ENCODE peak calls at places on chromosomes 7 and 10, in six cellular contexts. Q, B, P, K, R and G are unnamed samples.

GRCh38 chr7:43307522-43307921 is 195.1 kb downstream of the HECW1 start:
- DNase-seq in P (no peak), K (no peak), Q (no peak), R (no peak), B (no peak), G (no peak)

GRCh38 chr7:5408777-5409176 is 14.9 kb downstream of the TNRC18 start:
- DNase-seq in R (peak), Q (no peak), P (no peak), K (no peak), B (peak), G (no peak)

GRCh38 chr7:30411173-30411572 is 67.4 kb downstream of the NOD1 start:
- DNase-seq in R (no peak), P (no peak), K (no peak), B (no peak), Q (no peak), G (no peak)

GRCh38 chr7:159144756-159145543 is at the start of gene VIPR2:
- DNase-seq in R (no peak), B (no peak), P (no peak), K (peak), Q (no peak), G (no peak)

GRCh38 chr10:62589689-62590088 is 214.8 kb upstream of the ADO start:
- DNase-seq in P (no peak), B (peak), K (peak), Q (no peak), R (peak), G (no peak)

GRCh38 chr10:110664483-110665420 is 20.6 kb downstream of the RBM20 start:
- DNase-seq in R (peak), K (peak), P (no peak), B (peak), Q (no peak), G (no peak)

GRCh38 chr10:102595293-102595692 is 49.0 kb upstream of the TRIM8 start:
- DNase-seq in Q (no peak), K (no peak), B (no peak), P (no peak), R (no peak), G (no peak)

GRCh38 chr7:29809533-29810155 is 3.3 kb downstream of the WIPF3 start:
- DNase-seq in K (no peak), B (no peak), P (no peak), Q (no peak), R (no peak), G (no peak)

GRCh38 chr10:10911471-10911921 is 106.2 kb upstream of the CELF2 start:
- DNase-seq in P (no peak), R (peak), B (peak), K (peak), Q (no peak), G (no peak)

GRCh38 chr10:73553316-73553715 is 37.8 kb downstream of the USP54 start:
- DNase-seq in R (no peak), Q (no peak), K (no peak), P (no peak), B (no peak), G (no peak)

GRCh38 chr7:85184599-85185354 is 2.1 kb downstream of the SEMA3D start:
- DNase-seq in P (no peak), B (no peak), K (peak), Q (peak), R (peak), G (no peak)

GRCh38 chr10:131857156-131858117 is 43.4 kb upstream of the PPP2R2D start:
- DNase-seq in R (no peak), Q (no peak), B (no peak), P (no peak), K (no peak), G (no peak)

GRCh38 chr7:55366461-55367138 is 1.5 kb downstream of the LANCL2 start:
- DNase-seq in Q (no peak), B (peak), R (peak), K (no peak), P (no peak), G (no peak)

GRCh38 chr10:55400075-55400474 is 599.0 kb upstream of the PCDH15 start:
- DNase-seq in Q (no peak), R (no peak), P (no peak), K (no peak), B (no peak), G (no peak)

GRCh38 chr10:132827861-132828539 is 42.1 kb upstream of the NKX6-2 start:
- DNase-seq in R (no peak), P (no peak), B (no peak), K (no peak), Q (no peak), G (no peak)

GRCh38 chr7:127588697-127589482 is 679 bp downstream of the ARF5 start:
- DNase-seq in R (peak), K (peak), B (peak), P (no peak), Q (peak), G (no peak)

GRCh38 chr10:103896225-103896624 is 21.8 kb downstream of the STN1 start:
- DNase-seq in K (no peak), R (peak), B (no peak), Q (no peak), P (no peak), G (no peak)

GRCh38 chr7:137882806-137883205 is 36.0 kb upstream of the DGKI start:
- DNase-seq in P (no peak), K (no peak), R (peak), Q (no peak), B (no peak), G (no peak)

GRCh38 chr7:115340828-115341227 is 418.9 kb downstream of the MDFIC start:
- DNase-seq in P (no peak), B (peak), R (peak), K (no peak), Q (no peak), G (no peak)
- TF ChIP-seq CTCF in P (no peak), B (peak), R (peak), K (no peak), Q (no peak), G (peak)

GRCh38 chr7:123917878-123918277 is 7.2 kb upstream of the SPAM1 start:
- DNase-seq in Q (no peak), P (no peak), B (no peak), R (no peak), K (no peak), G (no peak)

GRCh38 chr7:123918309-123918708 is 6.7 kb upstream of the SPAM1 start:
- DNase-seq in K (no peak), B (no peak), R (no peak), Q (no peak), P (no peak), G (no peak)

DNA sequence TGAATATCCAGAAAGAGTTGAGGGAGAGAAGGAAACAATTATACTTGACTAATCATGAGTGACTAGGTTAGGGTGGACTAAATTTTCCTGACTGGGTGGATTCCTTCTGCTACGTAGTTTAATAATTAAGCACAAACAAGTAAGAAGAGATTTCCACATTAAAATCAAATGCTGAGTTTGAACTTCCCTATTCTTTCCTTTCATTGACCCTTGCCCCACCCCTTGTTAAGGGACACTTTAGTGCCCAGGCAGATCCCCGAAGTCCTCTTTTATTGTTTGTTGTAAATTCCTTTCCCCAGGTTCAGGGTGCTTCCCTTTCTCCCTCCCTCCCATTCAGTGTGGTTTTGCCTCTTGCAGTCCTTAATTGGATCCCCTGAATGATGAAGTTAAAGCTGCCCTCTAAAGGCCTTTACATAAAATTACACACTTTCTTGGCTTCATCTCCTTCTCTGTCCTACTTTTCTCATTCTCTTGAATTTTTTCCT is 8.8 kb upstream of the SPAM1 start:
- DNase-seq in Q (peak), K (peak), R (peak), P (no peak), B (peak), G (no peak)
- TF ChIP-seq CTCF in Q (peak), K (peak), R (peak), P (no peak), B (peak), G (peak)

GRCh38 chr10:119806334-119807130 is 66.1 kb downstream of the MCMBP start:
- DNase-seq in K (no peak), Q (no peak), P (no peak), B (no peak), R (no peak), G (no peak)
- TF ChIP-seq CTCF in K (no peak), Q (no peak), P (no peak), B (no peak), R (no peak), G (no peak)

DNA sequence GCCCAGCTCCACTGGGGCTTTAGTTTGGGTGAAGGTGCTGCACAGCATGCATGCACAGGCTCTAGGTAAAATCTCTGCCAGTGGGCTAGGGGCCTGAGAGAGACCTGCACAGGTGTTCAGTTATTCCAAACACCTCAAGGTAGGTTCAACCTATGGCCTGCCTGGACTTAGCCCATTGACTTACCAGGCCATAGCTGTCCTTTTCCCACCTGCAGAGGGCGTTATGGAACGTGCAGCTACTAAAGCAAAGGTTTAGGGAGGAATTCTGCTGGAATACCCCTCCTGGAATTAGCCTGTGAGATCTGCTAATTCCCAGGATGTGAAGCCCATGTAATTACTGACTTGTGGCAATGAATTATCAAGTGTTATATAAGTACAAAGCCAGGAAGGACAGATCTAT is 3.6 kb downstream of the VWC2 start:
- DNase-seq in P (no peak), K (no peak), R (no peak), B (peak), Q (no peak), G (no peak)
- TF ChIP-seq CTCF in P (no peak), K (no peak), R (no peak), B (peak), Q (peak), G (no peak)